ENCODE peak calls at places on chromosomes 2 and 18, in eight cellular contexts. U, R, S, L, M, A, B and V are unnamed samples.

GRCh38 chr2:23900927-23901322 is 26.0 kb downstream of the ATAD2B start:
- DNase-seq in U (peak; percentile 62), R (no peak), S (no peak), L (peak; percentile 66), M (peak; percentile 31), A (no peak), B (peak; percentile 35), V (no peak)

GRCh38 chr2:178377046-178377445 is 73.9 kb downstream of the PRKRA start:
- DNase-seq in U (no peak), R (no peak), S (no peak), L (no peak), M (no peak), A (no peak), B (peak; percentile 25), V (no peak)

GRCh38 chr2:191571163-191571769 is 106.7 kb upstream of the NABP1 start:
- DNase-seq in U (peak; percentile 44), R (no peak), S (no peak), L (peak; percentile 45), M (peak; percentile 17), A (no peak), B (no peak), V (peak; percentile 31)

GRCh38 chr2:55718165-55719008 is 24.7 kb upstream of the PNPT1 start:
- DNase-seq in U (peak; percentile 58), R (peak; percentile 60), S (no peak), L (peak; percentile 64), M (peak; percentile 43), A (peak; percentile 56), B (no peak), V (peak; percentile 79)

GRCh38 chr2:108444941-108445840 is 3.8 kb upstream of the GCC2 start:
- DNase-seq in U (no peak), R (no peak), S (no peak), L (no peak), M (no peak), A (no peak), B (no peak), V (no peak)

GRCh38 chr2:16012626-16013501 is 72.5 kb downstream of the MYCN start:
- DNase-seq in U (peak; percentile 30), R (peak; percentile 68), S (no peak), L (no peak), M (no peak), A (no peak), B (no peak), V (no peak)

GRCh38 chr2:120348134-120349103 is 2.5 kb downstream of the INHBB start:
- DNase-seq in U (no peak), R (no peak), S (peak; percentile 66), L (no peak), M (no peak), A (no peak), B (no peak), V (peak; percentile 38)

GRCh38 chr2:1631292-1632005 is 112.9 kb downstream of the PXDN start:
- DNase-seq in U (no peak), R (no peak), S (no peak), L (no peak), M (no peak), A (no peak), B (no peak), V (no peak)

GRCh38 chr2:149787206-149787605 is 199.6 kb upstream of the MMADHC start:
- DNase-seq in U (no peak), R (no peak), S (no peak), L (no peak), M (no peak), A (no peak), B (no peak), V (no peak)

GRCh38 chr2:25115902-25116301 is 52.5 kb downstream of the POMC start:
- DNase-seq in U (no peak), R (no peak), S (no peak), L (no peak), M (no peak), A (no peak), B (no peak), V (no peak)

GRCh38 chr2:116477229-116477628 is 1337.3 kb upstream of the DDX18 start:
- DNase-seq in U (no peak), R (no peak), S (no peak), L (no peak), M (no peak), A (no peak), B (no peak), V (no peak)

GRCh38 chr2:98348066-98348561 is 1.9 kb downstream of the CNGA3 start:
- DNase-seq in U (no peak), R (no peak), S (no peak), L (no peak), M (no peak), A (no peak), B (no peak), V (no peak)

GRCh38 chr2:84704505-84705244 is 176.2 kb downstream of the TRABD2A start:
- DNase-seq in U (no peak), R (no peak), S (no peak), L (peak; percentile 33), M (no peak), A (no peak), B (no peak), V (no peak)

GRCh38 chr18:10591891-10592290 is 66.1 kb downstream of the NAPG start:
- DNase-seq in U (no peak), R (no peak), S (no peak), L (no peak), M (no peak), A (no peak), B (no peak), V (no peak)

GRCh38 chr18:58682429-58683069 is 11.3 kb downstream of the MALT1 start:
- DNase-seq in U (peak; percentile 34), R (peak; percentile 71), S (peak; percentile 86), L (peak; percentile 85), M (peak; percentile 58), A (no peak), B (peak; percentile 33), V (peak; percentile 38)

GRCh38 chr18:23277399-23277798 is 142.1 kb downstream of the CABLES1 start:
- DNase-seq in U (no peak), R (no peak), S (no peak), L (no peak), M (no peak), A (no peak), B (no peak), V (no peak)

GRCh38 chr2:119198267-119198840 is 25.3 kb upstream of the STEAP3 start:
- DNase-seq in U (no peak), R (no peak), S (no peak), L (no peak), M (peak; percentile 67), A (no peak), B (no peak), V (no peak)

GRCh38 chr2:59713577-59713976 is 839.9 kb downstream of the BCL11A start:
- DNase-seq in U (no peak), R (no peak), S (no peak), L (no peak), M (no peak), A (no peak), B (no peak), V (no peak)

GRCh38 chr2:97774425-97774824 is 61.0 kb downstream of the ZAP70 start:
- DNase-seq in U (peak; percentile 26), R (no peak), S (no peak), L (no peak), M (peak; percentile 28), A (no peak), B (no peak), V (no peak)

GRCh38 chr2:85584857-85585780 is 888 bp downstream of the VAMP5 start:
- DNase-seq in U (peak; percentile 73), R (no peak), S (no peak), L (no peak), M (peak; percentile 85), A (no peak), B (peak; percentile 86), V (no peak)

GRCh38 chr2:223674998-223675609 is 72.9 kb upstream of the SCG2 start:
- DNase-seq in U (peak; percentile 54), R (no peak), S (no peak), L (peak; percentile 14), M (peak; percentile 34), A (no peak), B (no peak), V (peak; percentile 48)

GRCh38 chr2:63755980-63756379 is 85.7 kb upstream of the UGP2 start:
- DNase-seq in U (no peak), R (no peak), S (no peak), L (peak; percentile 33), M (no peak), A (no peak), B (no peak), V (no peak)